ENCODE peak calls at places on chromosome 6, in nine cellular contexts. Q is fibroblast of mammary gland, E is PC-3, M is endothelial cell, S is fibroblast of lung, O is K562, D is epithelial cell of proximal tubule, F is uterus, K is epithelial cell of esophagus. L is an unnamed sample.

GRCh38 chr6:18510644-18511033 is 123.5 kb downstream of the RNF144B start:
- DNase-seq in Q (no peak), E (no peak), M (no peak), S (no peak), O (no peak), D (no peak), F (no peak), K (no peak), L (no peak)

GRCh38 chr6:79525272-79526100 is 11.7 kb downstream of the LCA5 start:
- DNase-seq in Q (peak), E (peak), M (no peak), S (peak), O (peak), D (peak), F (peak), K (peak), L (no peak)

GRCh38 chr6:129890164-129890563 is 29.0 kb upstream of the TMEM244 start:
- DNase-seq in Q (peak), E (peak), M (no peak), S (peak), O (no peak), D (no peak), F (no peak), K (peak), L (no peak)

GRCh38 chr6:83417880-83418663 is 12.8 kb downstream of the ME1 start:
- DNase-seq in Q (peak), E (peak), M (no peak), S (peak), O (peak), D (no peak), F (no peak), K (peak), L (peak)

GRCh38 chr6:158488065-158488464 is 71.8 kb upstream of the TMEM181 start:
- DNase-seq in Q (peak), E (peak), M (no peak), S (peak), O (no peak), D (peak), F (no peak), K (peak), L (peak)

GRCh38 chr6:70312165-70312564 is 9.3 kb upstream of the COL9A1 start:
- DNase-seq in Q (peak), E (peak), M (no peak), S (peak), O (no peak), D (peak), F (no peak), K (peak), L (peak)

GRCh38 chr6:166929534-166930189 is 26.7 kb downstream of the RNASET2 start:
- DNase-seq in Q (no peak), E (peak), M (no peak), S (no peak), O (no peak), D (no peak), F (no peak), K (no peak), L (no peak)

GRCh38 chr6:129749749-129750120 is 39.8 kb upstream of the ARHGAP18 start:
- DNase-seq in Q (peak), E (peak), M (no peak), S (peak), O (no peak), D (no peak), F (no peak), K (peak), L (peak)

GRCh38 chr6:125245523-125246264 is 56.1 kb downstream of the HDDC2 start:
- DNase-seq in Q (no peak), E (no peak), M (no peak), S (no peak), O (peak), D (no peak), F (no peak), K (peak), L (no peak)

GRCh38 chr6:70108230-70108629 is 194.7 kb downstream of the COL9A1 start:
- DNase-seq in Q (peak), E (peak), M (peak), S (peak), O (peak), D (no peak), F (no peak), K (peak), L (no peak)

GRCh38 chr6:97978855-97979271 is 695.8 kb upstream of the MMS22L start:
- DNase-seq in Q (no peak), E (peak), M (peak), S (no peak), O (no peak), D (no peak), F (no peak), K (peak), L (no peak)
- TF ChIP-seq CTCF in Q (no peak), E (peak), M (no peak), S (no peak), O (no peak), D (peak), F (no peak), K (peak), L (no peak)

GRCh38 chr6:28693751-28694443 is 168.2 kb downstream of the GPX5 start:
- DNase-seq in Q (no peak), E (no peak), M (peak), S (no peak), O (no peak), D (no peak), F (no peak), K (no peak), L (no peak)
- TF ChIP-seq CTCF in Q (no peak), E (no peak), M (no peak), S (no peak), O (no peak), D (no peak), F (no peak), K (no peak), L (no peak)

GRCh38 chr6:68572975-68573374 is 62.1 kb upstream of the ADGRB3 start:
- DNase-seq in Q (no peak), E (no peak), M (no peak), S (no peak), O (no peak), D (no peak), F (no peak), K (no peak), L (no peak)

GRCh38 chr6:68575765-68576439 is 59.2 kb upstream of the ADGRB3 start:
- DNase-seq in Q (peak), E (peak), M (peak), S (peak), O (peak), D (peak), F (no peak), K (peak), L (no peak)

GRCh38 chr6:68572525-68572924 is 62.6 kb upstream of the ADGRB3 start:
- DNase-seq in Q (peak), E (peak), M (peak), S (peak), O (peak), D (peak), F (no peak), K (peak), L (no peak)
- TF ChIP-seq CTCF in Q (peak), E (peak), M (no peak), S (peak), O (peak), D (peak), F (no peak), K (peak), L (peak)

DNA sequence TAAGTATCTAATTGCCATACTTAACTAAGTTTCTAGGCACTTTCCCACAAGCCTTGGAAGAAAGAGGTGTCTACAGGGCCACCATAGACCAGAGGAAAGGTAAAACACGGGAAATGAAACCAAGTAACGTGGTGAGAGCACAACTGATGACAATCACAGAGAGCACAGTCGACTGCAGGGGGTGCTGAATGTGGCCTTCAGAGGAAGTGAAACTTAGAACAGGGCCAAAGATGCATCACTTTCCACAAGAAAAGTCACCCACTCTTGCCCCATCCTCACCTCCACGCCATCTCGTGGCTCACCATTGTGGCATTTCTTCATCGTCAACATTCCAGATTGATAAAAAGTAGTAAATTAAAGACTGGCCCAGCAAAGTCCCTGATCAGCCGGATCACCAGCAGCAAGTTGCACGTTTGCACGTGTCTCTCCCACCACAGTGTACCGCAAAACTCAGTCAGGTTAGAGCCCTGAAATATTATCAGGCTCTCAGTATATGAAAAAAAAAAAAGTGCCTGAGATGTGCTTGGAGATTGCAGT is 31.4 kb downstream of the HIVEP2 start:
- DNase-seq in Q (no peak), E (no peak), M (no peak), S (no peak), O (no peak), D (no peak), F (no peak), K (no peak), L (no peak)
- TF ChIP-seq CTCF in Q (no peak), E (no peak), M (no peak), S (no peak), O (no peak), D (no peak), F (no peak), K (no peak), L (no peak)

GRCh38 chr6:7424967-7425807 is 35.6 kb downstream of the RIOK1 start:
- DNase-seq in Q (peak), E (peak), M (no peak), S (peak), O (no peak), D (peak), F (no peak), K (peak), L (no peak)
- TF ChIP-seq CTCF in Q (peak), E (peak), M (peak), S (peak), O (peak), D (peak), F (no peak), K (peak), L (peak)

GRCh38 chr6:46490425-46491200 is 636 bp downstream of the RCAN2 start:
- DNase-seq in Q (no peak), E (no peak), M (peak), S (no peak), O (peak), D (no peak), F (peak), K (no peak), L (no peak)
- TF ChIP-seq CTCF in Q (peak), E (peak), M (peak), S (no peak), O (no peak), D (peak), F (peak), K (no peak), L (peak)

GRCh38 chr6:75849329-75850025 is 100.4 kb downstream of the MYO6 start:
- DNase-seq in Q (no peak), E (peak), M (no peak), S (peak), O (no peak), D (no peak), F (no peak), K (peak), L (no peak)

GRCh38 chr6:75843401-75843800 is 94.4 kb downstream of the MYO6 start:
- DNase-seq in Q (no peak), E (no peak), M (no peak), S (no peak), O (no peak), D (no peak), F (no peak), K (no peak), L (no peak)

GRCh38 chr6:75852721-75853120 is 103.7 kb downstream of the MYO6 start:
- DNase-seq in Q (peak), E (peak), M (no peak), S (peak), O (no peak), D (peak), F (no peak), K (peak), L (no peak)

GRCh38 chr6:75850026-75850385 is 101.0 kb downstream of the MYO6 start:
- DNase-seq in Q (no peak), E (peak), M (no peak), S (peak), O (no peak), D (no peak), F (no peak), K (peak), L (no peak)

GRCh38 chr6:75848274-75848673 is 99.2 kb downstream of the MYO6 start:
- DNase-seq in Q (no peak), E (no peak), M (no peak), S (no peak), O (no peak), D (no peak), F (no peak), K (no peak), L (no peak)
- TF ChIP-seq CTCF in Q (no peak), E (no peak), M (no peak), S (no peak), O (no peak), D (no peak), F (no peak), K (no peak), L (no peak)

GRCh38 chr6:25473447-25473846 is 178.6 kb upstream of the SCGN start:
- DNase-seq in Q (no peak), E (no peak), M (no peak), S (no peak), O (no peak), D (no peak), F (no peak), K (no peak), L (no peak)

GRCh38 chr6:25468881-25469280 is 183.1 kb upstream of the SCGN start:
- DNase-seq in Q (no peak), E (no peak), M (no peak), S (no peak), O (no peak), D (no peak), F (no peak), K (no peak), L (no peak)

GRCh38 chr6:25472314-25472713 is 179.7 kb upstream of the SCGN start:
- DNase-seq in Q (no peak), E (peak), M (peak), S (no peak), O (peak), D (no peak), F (no peak), K (peak), L (no peak)

GRCh38 chr6:25465931-25466330 is 186.1 kb upstream of the SCGN start:
- DNase-seq in Q (peak), E (no peak), M (no peak), S (no peak), O (no peak), D (no peak), F (no peak), K (no peak), L (no peak)

DNA sequence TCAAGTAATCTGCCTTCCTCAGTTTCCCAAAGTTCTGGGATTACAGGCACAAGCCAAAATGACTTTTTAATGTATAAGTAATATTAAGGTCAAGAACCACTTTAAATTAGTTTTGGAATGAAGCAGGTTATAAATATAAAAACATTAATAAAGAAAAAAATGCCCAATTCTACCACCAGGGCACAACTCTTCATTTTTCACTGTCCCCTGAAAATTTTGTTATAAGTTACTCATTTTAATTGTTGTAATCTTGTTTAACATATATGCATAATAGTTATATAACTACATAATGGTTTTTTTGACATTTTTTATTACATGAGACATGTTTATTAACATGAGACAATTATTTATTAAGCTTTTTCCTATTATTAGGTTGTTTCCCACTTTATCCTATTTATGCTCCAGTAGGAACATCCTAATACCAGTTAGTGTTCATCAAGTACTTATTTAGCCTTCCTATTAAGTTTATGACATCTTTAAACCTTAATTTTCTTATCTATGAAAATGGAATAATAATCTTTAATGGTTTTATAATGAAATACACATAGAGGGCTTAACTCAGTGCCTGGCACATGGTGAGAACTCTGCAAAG is 182.1 kb upstream of the SCGN start:
- DNase-seq in Q (no peak), E (no peak), M (no peak), S (no peak), O (no peak), D (no peak), F (no peak), K (no peak), L (no peak)
- TF ChIP-seq CTCF in Q (peak), E (peak), M (peak), S (no peak), O (no peak), D (peak), F (no peak), K (peak), L (no peak)

GRCh38 chr6:1479095-1479494 is 89.7 kb downstream of the FOXF2 start:
- DNase-seq in Q (peak), E (peak), M (no peak), S (peak), O (no peak), D (no peak), F (no peak), K (no peak), L (no peak)

GRCh38 chr6:1474205-1474604 is 84.8 kb downstream of the FOXF2 start:
- DNase-seq in Q (no peak), E (peak), M (no peak), S (no peak), O (no peak), D (no peak), F (no peak), K (no peak), L (no peak)

GRCh38 chr6:1475169-1475568 is 85.8 kb downstream of the FOXF2 start:
- DNase-seq in Q (no peak), E (no peak), M (no peak), S (no peak), O (no peak), D (no peak), F (no peak), K (no peak), L (no peak)

GRCh38 chr6:1479601-1480236 is 90.3 kb downstream of the FOXF2 start:
- DNase-seq in Q (no peak), E (no peak), M (no peak), S (no peak), O (no peak), D (no peak), F (no peak), K (no peak), L (no peak)

DNA sequence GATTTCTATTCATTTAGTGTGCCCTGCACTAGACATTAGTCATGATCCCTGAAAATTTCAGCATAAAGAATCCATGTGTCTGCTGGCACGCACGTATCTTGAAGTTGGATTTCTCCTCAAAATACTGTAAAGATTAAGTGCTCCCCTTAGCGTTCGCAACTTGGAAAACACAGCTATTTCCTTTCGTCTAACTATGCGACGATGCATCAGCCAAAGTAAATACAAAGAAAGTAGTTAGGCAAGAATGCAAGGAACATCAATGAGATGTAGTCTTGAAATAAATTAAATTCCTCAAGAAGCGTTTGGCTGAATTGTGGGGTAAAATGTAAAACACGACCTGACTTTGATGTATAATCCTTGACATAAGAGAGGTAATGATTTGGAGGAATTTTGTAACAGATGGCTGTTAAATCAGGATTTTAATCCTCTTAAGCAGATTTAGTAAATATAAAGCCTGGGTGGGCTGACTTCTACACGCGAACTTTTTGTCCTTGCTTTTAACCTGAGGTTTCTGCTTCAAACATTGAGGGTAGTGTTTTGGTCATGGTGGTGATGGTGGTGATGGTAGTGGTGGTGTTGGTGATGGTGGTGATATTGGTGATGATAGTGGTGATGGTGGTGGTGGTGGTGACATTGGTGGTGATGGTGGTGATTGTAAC is 88.2 kb downstream of the FOXF2 start:
- DNase-seq in Q (peak), E (peak), M (no peak), S (peak), O (no peak), D (no peak), F (no peak), K (peak), L (no peak)
- TF ChIP-seq CTCF in Q (peak), E (peak), M (no peak), S (no peak), O (no peak), D (no peak), F (no peak), K (no peak), L (no peak)